ENCODE peak calls at places on chromosomes 4 and X, in four cellular contexts. L is heart right ventricle, R is head of caudate nucleus, X is heart left ventricle. W is an unnamed sample.

GRCh38 chrX:147699061-147699460 is 212.7 kb upstream of the FMR1 start:
- DNase-seq in L (no peak), R (no peak), X (no peak), W (no peak)

GRCh38 chr4:38090450-38091246 is 130.4 kb downstream of the PTTG2 start:
- DNase-seq in L (no peak), R (no peak), X (no peak), W (no peak)

GRCh38 chr4:7950301-7951092 is 10.8 kb upstream of the AFAP1 start:
- DNase-seq in L (no peak), R (no peak), X (no peak), W (no peak)

GRCh38 chrX:118548831-118549230 is 53.2 kb downstream of the DOCK11 start:
- DNase-seq in L (no peak), R (no peak), X (no peak), W (no peak)

GRCh38 chrX:13383907-13384306 is 64.1 kb upstream of the ATXN3L start:
- DNase-seq in L (no peak), R (no peak), X (no peak), W (no peak)

GRCh38 chrX:45758319-45758718 is 557.6 kb upstream of the DIPK2B start:
- DNase-seq in L (no peak), R (no peak), X (no peak), W (peak; percentile 93)

GRCh38 chrX:6325437-6325836 is 96.8 kb upstream of the NLGN4X start:
- DNase-seq in L (no peak), R (no peak), X (no peak), W (no peak)

GRCh38 chrX:97685753-97686152 is 802.0 kb downstream of the RPA4 start:
- DNase-seq in L (no peak), R (no peak), X (no peak), W (peak; percentile 29)

GRCh38 chr4:186037692-186038658 is 31.0 kb upstream of the TLR3 start:
- DNase-seq in L (peak; percentile 73), R (no peak), X (peak; percentile 68), W (peak; percentile 73)

GRCh38 chr4:153486281-153487151 is 20.4 kb downstream of the TMEM131L start:
- DNase-seq in L (peak; percentile 27), R (no peak), X (no peak), W (peak; percentile 58)

GRCh38 chr4:15610855-15611254 is 44.3 kb downstream of the FBXL5 start:
- DNase-seq in L (no peak), R (no peak), X (no peak), W (no peak)

GRCh38 chrX:132118361-132118760 is 9.5 kb downstream of the FRMD7 start:
- DNase-seq in L (no peak), R (no peak), X (no peak), W (no peak)

GRCh38 chr4:56782019-56782418 is 39.5 kb downstream of the SPINK2 start:
- DNase-seq in L (no peak), R (no peak), X (no peak), W (no peak)

GRCh38 chr4:76950052-76950845 is 697 bp downstream of the SEPTIN11 start:
- DNase-seq in L (peak; percentile 33), R (peak; percentile 36), X (peak; percentile 58), W (peak; percentile 61)

GRCh38 chr4:128979934-128980333 is 113.4 kb downstream of the SCLT1 start:
- DNase-seq in L (no peak), R (no peak), X (no peak), W (peak; percentile 44)

GRCh38 chr4:158444621-158445020 is 77.1 kb upstream of the RXFP1 start:
- DNase-seq in L (no peak), R (no peak), X (no peak), W (no peak)

GRCh38 chr4:107255114-107255513 is 219.0 kb upstream of the DKK2 start:
- DNase-seq in L (no peak), R (no peak), X (no peak), W (no peak)